ENCODE peak calls at places on chromosome 20, in seven cellular contexts. X is HepG2; U is CD8-positive, alpha-beta memory T cell; Z is colonic mucosa; Y is heart right ventricle; W is trophoblast cell; G is cardiac muscle cell. S is an unnamed sample. For H3K4me1, the result is how much of the 10 kb centered on the place peaks cover.

GRCh38 chr20:11216451-11217314 is 542.9 kb upstream of the JAG1 start:
- DNase-seq in U (no peak), G (peak), X (peak), W (peak), Z (no peak), Y (no peak), S (no peak)

GRCh38 chr20:58113706-58114105 is 114.7 kb downstream of the ANKRD60 start:
- DNase-seq in U (no peak), X (no peak), Z (no peak), W (no peak), Y (no peak), G (no peak), S (no peak)

GRCh38 chr20:24657878-24658620 is 188.6 kb downstream of the SYNDIG1 start:
- DNase-seq in W (no peak), Z (no peak), U (no peak), G (peak), Y (no peak), X (no peak), S (no peak)

GRCh38 chr20:37254114-37254878 is 7.3 kb downstream of the GHRH start:
- DNase-seq in G (no peak), X (no peak), U (no peak), Z (no peak), W (no peak), Y (no peak), S (no peak)

GRCh38 chr20:63553251-63553932 is 567 bp upstream of the FNDC11 start:
- DNase-seq in Y (peak), Z (peak), G (peak), U (peak), W (peak), X (peak), S (peak)

GRCh38 chr20:64035066-64035932 is 683 bp upstream of the C20orf204 start:
- DNase-seq in U (no peak), W (no peak), Z (no peak), G (no peak), Y (no peak), X (no peak), S (no peak)

GRCh38 chr20:63060057-63060991 is 53.6 kb upstream of the BHLHE23 start:
- DNase-seq in X (no peak), G (peak), W (no peak), Y (no peak), Z (no peak), U (no peak), S (no peak)

GRCh38 chr20:63232235-63233060 is 3.3 kb upstream of the BIRC7 start:
- DNase-seq in X (no peak), Y (no peak), G (peak), W (peak), Z (no peak), U (no peak), S (no peak)

GRCh38 chr20:34542439-34542838 is 16.1 kb upstream of the MAP1LC3A start:
- DNase-seq in U (no peak), X (no peak), W (peak), Z (no peak), G (no peak), Y (no peak), S (no peak)

GRCh38 chr20:37345339-37346231 is at the start of gene SRC:
- DNase-seq in Y (peak), G (peak), X (peak), Z (peak), U (peak), W (peak), S (peak)

GRCh38 chr20:57877995-57878394 is 168.2 kb upstream of the PMEPA1 start:
- DNase-seq in X (no peak), G (no peak), W (no peak), U (no peak), Z (no peak), Y (no peak), S (no peak)

GRCh38 chr20:11114382-11114781 is 440.6 kb upstream of the JAG1 start:
- DNase-seq in U (no peak), X (no peak), Y (no peak), W (no peak), Z (no peak), G (no peak), S (no peak)

GRCh38 chr20:49983123-49983847 is 505 bp downstream of the SNAI1 start:
- DNase-seq in U (no peak), Z (no peak), Y (no peak), W (peak), G (no peak), X (no peak), S (no peak)
- H3K4me3 ChIP-seq in U (peak), Z (peak), Y (peak), W (peak), G (peak), X (peak), S (no peak)

GRCh38 chr20:39271205-39271604 is 309.1 kb downstream of the DHX35 start:
- DNase-seq in G (no peak), X (no peak), Z (no peak), U (no peak), Y (peak), W (no peak), S (no peak)
- H3K27ac ChIP-seq in G (no peak), X (no peak), Z (no peak), U (no peak), Y (no peak), W (no peak), S (no peak)

DNA sequence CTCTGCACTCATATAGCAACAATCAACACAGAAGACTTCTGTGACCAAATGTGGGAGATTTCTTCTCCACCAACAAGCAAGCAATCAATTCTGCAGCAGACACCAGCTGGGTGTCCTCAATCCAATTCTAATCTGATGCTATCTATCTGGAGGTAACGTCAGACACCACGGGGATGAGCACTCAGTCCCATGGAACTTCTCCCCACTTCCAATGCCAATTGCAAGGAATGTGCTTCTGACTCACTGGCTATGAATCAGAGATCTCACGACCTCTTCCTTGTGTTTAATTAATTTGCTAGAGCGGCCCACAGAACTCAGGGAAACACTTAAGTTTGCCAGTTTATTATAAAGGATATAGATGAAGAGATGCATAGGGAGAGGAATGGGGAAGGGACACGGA is 103.5 kb upstream of the SIRPG start:
- DNase-seq in G (peak), Y (no peak), U (no peak), W (peak), X (no peak), Z (no peak), S (no peak)
- H3K4me1 ChIP-seq in G (under half), Y (under half), U (under half), W (under half), X (under half), Z (under half), S (under half)

DNA sequence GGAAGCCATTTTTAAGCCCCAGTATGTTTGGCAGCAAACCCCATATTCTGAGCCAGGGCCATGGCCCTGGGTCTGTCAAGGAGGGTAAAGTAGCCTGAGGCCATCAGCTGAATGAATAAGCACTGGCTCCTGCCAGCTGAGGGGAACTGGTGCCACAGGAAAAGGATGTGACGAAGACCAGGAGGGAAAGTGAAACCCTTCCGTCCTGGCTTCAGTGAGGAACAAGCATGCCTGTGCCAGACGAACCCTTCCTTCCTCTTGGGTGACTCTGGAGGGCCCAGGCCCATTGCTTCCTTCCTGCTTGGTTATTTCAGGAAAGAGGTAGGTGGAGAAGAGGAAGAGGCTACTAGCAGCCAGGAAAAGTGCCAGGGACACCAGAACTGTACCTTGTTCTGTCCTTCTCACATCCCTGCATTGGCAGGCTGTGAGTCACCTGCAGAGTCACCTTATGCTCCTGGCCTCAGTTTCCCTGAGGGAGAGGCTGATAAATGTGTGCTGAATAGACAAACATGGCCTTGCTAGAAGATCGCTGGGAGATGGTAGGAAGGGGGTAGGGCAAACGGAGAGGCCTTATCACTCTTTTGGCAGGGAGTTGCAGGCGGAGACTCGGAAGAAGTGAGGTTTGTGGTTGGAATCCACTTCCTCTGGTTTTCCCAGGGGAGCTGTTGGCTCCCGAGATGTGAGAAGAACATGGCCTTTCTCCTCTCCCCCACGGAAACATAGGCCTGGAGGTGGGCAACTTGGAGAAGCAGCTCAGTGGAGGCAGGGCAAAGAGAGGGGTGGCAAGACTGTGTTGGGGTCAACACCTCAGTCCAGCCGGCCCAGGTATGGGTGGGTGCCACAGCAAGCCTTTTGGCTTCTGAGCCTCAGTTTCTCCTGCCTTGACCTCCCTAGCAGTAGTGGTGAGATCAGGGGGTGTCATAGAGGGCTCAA is 37.4 kb downstream of the COX4I2 start:
- DNase-seq in X (no peak), W (peak), U (peak), G (peak), Z (peak), Y (peak), S (peak)
- H3K4me3 ChIP-seq in X (no peak), W (no peak), U (peak), G (no peak), Z (no peak), Y (peak), S (peak)

GRCh38 chr20:22578221-22579118 is 5.9 kb downstream of the FOXA2 start:
- DNase-seq in W (no peak), X (peak), Z (peak), Y (no peak), U (no peak), G (no peak), S (no peak)
- H3K27ac ChIP-seq in W (no peak), X (peak), Z (peak), Y (no peak), U (no peak), G (no peak), S (no peak)

S was measured in CD4-positive, CD25-positive, alpha-beta regulatory T cell.